ENCODE peak calls at places on chromosomes 2 and 18, in four cellular contexts. L is uterus, H is heart left ventricle, T is tibial nerve. S is an unnamed sample. For H3K4me1, the result is how much of the 10 kb centered on the place peaks cover.

GRCh38 chr2:161160226-161161073 is at the start of gene TANK:
- DNase-seq in L (peak), H (peak), T (peak), S (peak)

GRCh38 chr2:61670591-61671503 is 132.7 kb upstream of the XPO1 start:
- DNase-seq in L (peak), H (no peak), T (no peak), S (no peak)

GRCh38 chr2:72211359-72211758 is 63.7 kb upstream of the CYP26B1 start:
- DNase-seq in L (no peak), H (no peak), T (no peak), S (no peak)

GRCh38 chr2:46663614-46664013 is 184.2 kb downstream of the TMEM247 start:
- DNase-seq in L (no peak), H (no peak), T (no peak), S (no peak)

GRCh38 chr2:226915846-226916360 is 80.0 kb downstream of the RHBDD1 start:
- DNase-seq in L (no peak), H (no peak), T (no peak), S (no peak)

GRCh38 chr2:18987592-18988073 is 370.8 kb downstream of the OSR1 start:
- DNase-seq in L (peak), H (peak), T (peak), S (peak)

GRCh38 chr2:240519396-240520142 is 38.2 kb downstream of the ANKMY1 start:
- DNase-seq in L (no peak), H (no peak), T (no peak), S (no peak)

GRCh38 chr2:63257473-63257872 is 206.8 kb downstream of the OTX1 start:
- DNase-seq in L (no peak), H (no peak), T (no peak), S (no peak)

GRCh38 chr2:95316466-95317122 is 19.4 kb downstream of the KCNIP3 start:
- DNase-seq in L (no peak), H (peak), T (no peak), S (no peak)

GRCh38 chr18:70623106-70623505 is 334.3 kb downstream of the SOCS6 start:
- DNase-seq in L (no peak), H (no peak), T (no peak), S (no peak)
- H3K4me1 ChIP-seq in L (under half), H (under half), T (under half), S (under half)

GRCh38 chr2:54207666-54208195 is 48.3 kb downstream of the TSPYL6 start:
- DNase-seq in L (no peak), H (no peak), T (no peak), S (no peak)

GRCh38 chr2:54204476-54204875 is 51.6 kb downstream of the TSPYL6 start:
- DNase-seq in L (no peak), H (no peak), T (no peak), S (no peak)

GRCh38 chr2:54209379-54209778 is 46.6 kb downstream of the TSPYL6 start:
- DNase-seq in L (no peak), H (no peak), T (no peak), S (no peak)

GRCh38 chr2:54208364-54209240 is 47.4 kb downstream of the TSPYL6 start:
- DNase-seq in L (no peak), H (no peak), T (no peak), S (no peak)

GRCh38 chr2:54206596-54206995 is 49.4 kb downstream of the TSPYL6 start:
- DNase-seq in L (no peak), H (no peak), T (no peak), S (no peak)
- TF ChIP-seq CTCF in L (peak), H (peak), T (peak), S (peak)

DNA sequence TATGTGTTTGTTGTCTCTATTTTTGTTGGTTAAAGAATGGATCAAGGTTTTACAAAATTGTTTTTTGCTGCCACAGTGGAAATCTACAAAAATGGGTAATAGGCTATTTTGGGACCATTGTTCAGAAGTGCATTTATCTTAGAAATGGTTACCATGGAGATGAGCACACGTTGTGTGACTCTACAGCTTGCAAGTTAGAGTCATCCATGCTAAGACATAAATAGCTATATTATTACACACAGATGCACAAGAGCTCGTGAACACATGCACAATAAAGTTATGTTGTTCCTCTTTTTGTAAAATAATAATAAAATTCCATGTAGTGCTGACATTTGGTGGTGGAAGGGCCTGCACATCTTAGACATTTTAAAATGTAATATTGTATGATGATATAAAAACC is 15.5 kb upstream of the DUSP19 start:
- DNase-seq in L (no peak), H (no peak), T (no peak), S (no peak)
- H3K4me3 ChIP-seq in L (no peak), H (no peak), T (no peak), S (no peak)

GRCh38 chr2:37873749-37874330 is 51.2 kb upstream of the RMDN2 start:
- DNase-seq in L (no peak), H (no peak), T (no peak), S (no peak)
- H3K4me1 ChIP-seq in L (under half), H (under half), T (under half), S (under half)

GRCh38 chr2:66830881-66831280 is 396.0 kb downstream of the MEIS1 start:
- DNase-seq in L (no peak), H (no peak), T (no peak), S (no peak)
- TF ChIP-seq CTCF in L (no peak), H (no peak), T (no peak), S (no peak)

GRCh38 chr2:24082787-24083566 is 1.7 kb downstream of the TP53I3 start:
- DNase-seq in L (no peak), H (no peak), T (no peak), S (no peak)
- H3K4me3 ChIP-seq in L (peak), H (peak), T (no peak), S (peak)

DNA sequence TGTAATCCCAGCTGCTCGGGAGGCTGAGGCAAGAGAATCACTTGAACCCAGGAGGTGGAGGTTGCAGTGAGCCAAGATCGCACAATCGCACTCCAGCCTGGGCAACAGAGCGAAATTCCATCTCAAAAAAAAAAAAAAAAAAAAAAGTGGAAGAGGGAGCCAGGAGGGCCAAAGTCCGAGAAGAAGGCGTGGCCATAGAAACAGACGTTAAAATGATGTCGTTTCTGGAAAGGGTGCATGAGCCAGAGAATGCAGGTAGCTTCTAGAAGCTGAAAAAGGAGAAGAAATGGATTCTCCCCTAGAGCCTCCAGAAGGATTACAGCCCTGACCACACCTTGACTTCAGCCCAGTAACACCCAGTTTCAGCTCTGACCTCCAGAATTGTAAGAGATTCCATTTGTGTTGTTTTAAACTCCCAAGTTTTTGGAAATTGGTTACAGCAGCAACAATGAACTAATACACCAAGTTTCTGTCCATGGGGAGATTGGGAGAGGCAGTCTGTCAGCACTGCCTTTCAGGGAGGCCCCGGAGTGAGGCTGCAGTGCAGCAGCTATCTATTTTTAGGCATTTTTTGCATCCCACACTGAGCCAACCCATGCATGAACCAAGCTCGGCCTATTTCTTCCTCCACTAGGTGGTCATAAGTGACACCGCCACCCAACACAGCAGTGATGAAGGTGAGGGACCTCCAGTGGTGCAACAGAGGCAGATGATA is 14.2 kb upstream of the TRAF3IP1 start:
- DNase-seq in L (no peak), H (no peak), T (no peak), S (no peak)
- H3K4me1 ChIP-seq in L (under half), H (under half), T (under half), S (under half)

GRCh38 chr2:23312996-23313606 is 71.9 kb upstream of the KLHL29 start:
- DNase-seq in L (no peak), H (no peak), T (no peak), S (peak)
- TF ChIP-seq CTCF in L (no peak), H (peak), T (no peak), S (peak)

GRCh38 chr2:197425550-197425949 is 9.3 kb downstream of the SF3B1 start:
- DNase-seq in L (no peak), H (no peak), T (no peak), S (no peak)

GRCh38 chr2:197427986-197428385 is 6.8 kb downstream of the SF3B1 start:
- DNase-seq in L (no peak), H (no peak), T (no peak), S (no peak)

GRCh38 chr2:197423307-197423706 is 11.5 kb downstream of the SF3B1 start:
- DNase-seq in L (no peak), H (no peak), T (no peak), S (no peak)

GRCh38 chr2:197426723-197427122 is 8.1 kb downstream of the SF3B1 start:
- DNase-seq in L (no peak), H (no peak), T (no peak), S (no peak)

GRCh38 chr2:197427204-197427603 is 7.6 kb downstream of the SF3B1 start:
- DNase-seq in L (no peak), H (no peak), T (no peak), S (no peak)
- H3K4me3 ChIP-seq in L (no peak), H (no peak), T (no peak), S (no peak)

DNA sequence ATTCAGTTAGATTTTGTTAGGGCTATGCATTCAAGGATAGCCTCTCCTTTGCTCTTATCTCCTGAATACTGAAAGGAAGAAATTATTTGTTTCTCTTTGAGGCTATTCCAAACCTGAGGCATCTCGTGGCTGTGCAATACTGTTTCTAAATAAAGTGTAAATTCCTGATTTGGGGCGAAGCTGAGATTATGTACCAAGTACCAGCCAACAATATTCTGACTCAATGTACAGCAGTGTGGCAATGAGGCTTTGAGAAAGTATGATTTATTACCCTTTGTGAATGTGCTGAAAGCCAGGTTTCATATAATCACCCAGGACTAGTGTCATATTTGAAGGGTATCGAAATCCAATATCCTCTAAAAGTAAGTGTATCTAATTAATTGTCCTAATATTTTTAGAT is 113.5 kb downstream of the MEIS1 start:
- DNase-seq in L (no peak), H (no peak), T (no peak), S (no peak)
- H3K4me1 ChIP-seq in L (under half), H (under half), T (under half), S (under half)